ENCODE peak calls at places on chromosomes 11 and 22, in four cellular contexts. F is spleen, B is left lung, A is lower leg skin. Q is an unnamed sample.

GRCh38 chr11:109298865-109299264 is 123.1 kb upstream of the C11orf87 start:
- DNase-seq in A (no peak), B (no peak), F (no peak), Q (no peak)

GRCh38 chr11:47399860-47400812 is 8.3 kb upstream of the SLC39A13 start:
- DNase-seq in B (peak; percentile 85), F (peak; percentile 92), A (no peak), Q (no peak)

GRCh38 chr11:14373941-14374646 is 15.1 kb upstream of the RRAS2 start:
- DNase-seq in B (no peak), F (no peak), A (no peak), Q (peak; percentile 28)

GRCh38 chr11:26297179-26297970 is 34.6 kb upstream of the ANO3 start:
- DNase-seq in F (no peak), A (peak; percentile 22), B (no peak), Q (peak; percentile 70)

GRCh38 chr11:64222651-64223000 is 3.4 kb downstream of the TRPT1 start:
- DNase-seq in F (no peak), A (no peak), B (no peak), Q (no peak)

GRCh38 chr11:126433244-126433846 is 77.9 kb downstream of the ST3GAL4 start:
- DNase-seq in F (no peak), A (no peak), B (no peak), Q (no peak)

GRCh38 chr11:2766166-2766565 is 66.4 kb upstream of the KCNQ1OT1 start:
- DNase-seq in B (no peak), F (peak; percentile 23), A (peak; percentile 7), Q (no peak)

GRCh38 chr11:66228521-66228920 is 39.9 kb upstream of the RAB1B start:
- DNase-seq in A (no peak), F (no peak), B (no peak), Q (no peak)

GRCh38 chr11:6737872-6738466 is 33.8 kb downstream of the OR2AG2 start:
- DNase-seq in B (no peak), F (no peak), A (no peak), Q (peak; percentile 43)

GRCh38 chr11:131771471-131771870 is 401.1 kb downstream of the NTM start:
- DNase-seq in F (no peak), A (no peak), B (no peak), Q (no peak)
- H3K4me3 ChIP-seq in F (no peak overlapping the region), A (no peak overlapping the region), B (no peak overlapping the region), Q (no peak overlapping the region)

GRCh38 chr11:60977224-60977623 is 5.7 kb downstream of the CD6 start:
- DNase-seq in B (no peak), F (no peak), A (no peak), Q (no peak)

GRCh38 chr11:60974726-60975125 is 3.2 kb downstream of the CD6 start:
- DNase-seq in B (no peak), F (no peak), A (no peak), Q (no peak)

GRCh38 chr11:60981515-60981914 is 10.0 kb downstream of the CD6 start:
- DNase-seq in F (no peak), A (no peak), B (no peak), Q (no peak)

GRCh38 chr11:60982184-60982583 is 10.7 kb downstream of the CD6 start:
- DNase-seq in B (no peak), A (no peak), F (no peak), Q (no peak)

DNA sequence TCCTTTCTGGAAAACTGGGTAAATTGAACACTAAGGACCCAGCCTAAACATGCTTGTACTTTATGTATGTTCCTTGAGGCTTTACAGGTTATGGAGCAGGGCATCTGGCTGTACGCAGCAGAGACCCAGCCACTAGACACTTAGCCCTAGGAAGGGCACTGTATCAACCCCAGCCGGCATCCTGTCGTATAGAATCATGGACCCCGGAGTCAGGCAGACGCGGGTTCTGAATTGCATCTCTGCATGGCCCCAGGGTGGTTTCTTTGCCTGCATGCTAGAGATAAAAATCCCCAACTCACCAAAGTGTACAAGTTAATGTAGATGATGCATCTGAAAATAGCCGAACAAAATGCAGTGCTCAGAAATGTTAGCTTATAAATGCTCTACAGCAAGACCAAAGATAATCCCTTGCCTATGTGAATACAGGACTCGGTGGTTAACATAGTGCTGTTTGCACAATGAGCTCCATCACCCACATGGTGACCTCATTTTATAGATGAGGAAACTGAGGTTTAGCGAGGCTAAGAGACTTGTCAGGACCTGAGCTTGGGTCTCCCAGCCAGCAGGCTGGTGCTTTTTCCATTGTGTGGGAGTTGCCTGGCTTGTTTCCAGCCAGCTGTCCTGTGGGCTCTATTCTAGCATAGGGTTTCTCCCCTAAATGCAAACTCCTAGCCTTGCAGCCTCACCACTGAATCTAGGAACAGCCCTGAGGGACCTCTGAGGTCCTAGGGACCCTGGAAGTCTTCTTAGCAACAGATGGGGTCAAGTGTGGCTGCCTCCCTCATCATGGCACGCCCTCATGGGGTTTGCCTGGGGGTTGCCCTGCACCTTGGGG is 7.3 kb downstream of the CD6 start:
- DNase-seq in F (no peak), B (no peak), A (no peak), Q (no peak)
- H3K4me3 ChIP-seq in F (no peak overlapping the region), B (no peak overlapping the region), A (no peak overlapping the region), Q (no peak overlapping the region)

DNA sequence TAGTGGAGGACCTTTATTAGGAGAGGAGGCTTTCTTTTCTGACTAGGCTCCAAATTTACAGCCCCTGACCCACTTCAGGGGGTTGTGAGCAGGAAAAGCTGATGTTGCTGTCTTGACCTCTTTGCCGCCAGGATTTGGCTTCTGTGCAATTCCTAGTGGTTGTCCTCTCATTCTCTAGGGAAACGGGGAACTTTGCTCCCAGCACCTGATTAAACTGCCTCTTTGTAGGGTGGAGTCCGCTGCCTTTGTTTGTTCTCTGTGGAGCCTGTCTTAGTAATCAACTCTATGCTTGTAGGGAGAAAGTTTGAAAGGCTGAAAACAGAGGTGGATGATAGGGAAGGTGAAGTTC is 16.3 kb downstream of the CTNND1 start:
- DNase-seq in B (no peak), F (no peak), A (no peak), Q (no peak)
- H3K4me3 ChIP-seq in B (no peak overlapping the region), F (no peak overlapping the region), A (no peak overlapping the region), Q (peak overlapping the region; percentile 26)

DNA sequence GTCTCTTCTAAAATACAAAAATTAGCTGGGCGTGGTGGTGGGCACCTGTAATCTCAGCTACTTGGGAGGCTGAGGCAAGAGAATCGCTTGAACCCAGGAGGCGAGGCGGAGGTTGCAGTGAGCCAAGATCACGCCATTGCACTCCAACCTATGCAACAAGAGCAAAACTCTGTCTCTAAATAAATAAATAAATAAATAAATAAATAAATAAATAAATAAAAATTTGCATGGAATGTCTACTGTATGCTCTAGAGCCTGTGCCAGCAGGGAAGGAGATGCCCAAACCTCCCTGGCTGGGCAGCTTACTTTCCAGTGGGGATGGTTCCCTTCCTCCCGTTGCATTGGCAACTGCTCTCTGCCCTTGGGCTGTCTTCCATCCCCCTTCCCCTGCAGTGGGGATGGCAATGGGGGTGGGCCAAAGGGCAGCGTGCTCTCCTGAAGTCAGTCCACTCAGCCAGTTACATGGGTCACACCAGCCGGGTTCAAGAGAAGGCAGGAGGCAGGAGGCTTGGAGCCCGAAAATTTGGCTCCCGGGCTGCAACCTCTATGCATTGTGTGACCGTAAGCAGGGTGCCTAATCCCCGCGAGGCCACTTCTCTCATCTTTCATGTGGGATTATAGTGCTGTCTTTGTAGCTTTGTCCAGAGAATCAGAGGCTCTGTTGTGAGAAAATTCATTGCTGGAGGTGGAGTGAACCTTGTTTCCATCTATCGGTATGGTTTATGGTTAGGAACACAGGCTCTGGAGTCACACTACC is 1.4 kb upstream of the LRRC10B start:
- DNase-seq in A (no peak), F (no peak), B (no peak), Q (no peak)
- H3K4me3 ChIP-seq in A (no peak overlapping the region), F (no peak overlapping the region), B (no peak overlapping the region), Q (no peak overlapping the region)

GRCh38 chr22:27935897-27936296 is 16.8 kb upstream of the PITPNB start:
- DNase-seq in B (no peak), F (no peak), A (no peak), Q (no peak)

GRCh38 chr22:27937453-27937852 is 18.4 kb upstream of the PITPNB start:
- DNase-seq in A (no peak), B (no peak), F (no peak), Q (no peak)

GRCh38 chr22:27930246-27931060 is 11.4 kb upstream of the PITPNB start:
- DNase-seq in A (no peak), F (no peak), B (no peak), Q (no peak)

GRCh38 chr22:27934069-27934468 is 15.0 kb upstream of the PITPNB start:
- DNase-seq in A (no peak), B (no peak), F (no peak), Q (no peak)

DNA sequence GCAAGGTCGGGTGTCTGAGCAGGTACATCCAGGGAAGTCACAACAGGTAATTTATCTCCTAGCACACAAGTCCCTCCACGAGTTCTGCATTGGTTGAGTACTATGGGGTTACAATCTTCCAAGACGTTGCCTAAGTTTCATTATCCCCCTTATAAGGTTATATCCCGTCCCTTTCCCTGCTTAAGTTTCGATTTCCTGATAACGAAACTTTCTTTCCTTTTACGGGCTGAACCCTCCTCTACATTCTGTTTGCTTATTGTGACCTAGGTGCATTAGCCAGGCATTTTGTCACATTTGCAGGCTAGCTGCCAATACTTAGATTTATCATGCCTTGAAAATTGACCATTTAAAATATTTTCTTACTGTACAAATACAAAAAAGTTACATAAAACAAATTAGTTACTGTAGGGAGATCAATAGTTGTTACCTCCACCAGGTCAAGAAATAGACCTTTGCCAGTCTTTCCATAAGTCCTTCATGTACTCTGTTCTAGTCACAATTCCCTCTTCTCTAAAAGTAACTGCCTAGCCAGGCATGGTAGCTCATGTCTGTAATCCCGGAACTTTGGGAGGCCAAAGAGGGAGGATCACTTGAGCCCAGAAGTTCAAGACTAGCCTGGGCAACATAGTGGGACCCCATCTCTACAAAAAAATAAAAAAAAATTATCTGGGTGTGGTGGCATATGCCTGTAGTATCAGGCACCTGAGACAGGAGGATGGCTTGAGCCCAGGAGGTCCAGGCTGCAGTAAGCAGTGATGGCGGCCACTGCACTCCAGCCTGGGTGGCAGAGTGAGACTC is 14.3 kb upstream of the PITPNB start:
- DNase-seq in F (no peak), B (no peak), A (no peak), Q (no peak)
- H3K4me3 ChIP-seq in F (no peak overlapping the region), B (no peak overlapping the region), A (no peak overlapping the region), Q (no peak overlapping the region)

GRCh38 chr11:111376453-111376871 is 2.6 kb downstream of the POU2AF1 start:
- DNase-seq in F (no peak), B (no peak), A (no peak), Q (no peak)
- H3K4me3 ChIP-seq in F (no peak overlapping the region), B (no peak overlapping the region), A (no peak overlapping the region), Q (no peak overlapping the region)

GRCh38 chr11:112785717-112786116 is 175.5 kb upstream of the NCAM1 start:
- DNase-seq in B (no peak), A (peak; percentile 38), F (no peak), Q (peak; percentile 44)
- H3K4me3 ChIP-seq in B (no peak overlapping the region), A (no peak overlapping the region), F (no peak overlapping the region), Q (no peak overlapping the region)

GRCh38 chr22:18110194-18110943 is at the start of gene TUBA8:
- DNase-seq in A (peak; percentile 31), F (peak; percentile 77), B (no peak), Q (no peak)
- H3K4me3 ChIP-seq in A (peak within 1 kb of the TSS; percentile 22), F (peak within 1 kb of the TSS; percentile 35), B (peak within 1 kb of the TSS; percentile 30), Q (peak within 1 kb of the TSS; percentile 60)

GRCh38 chr11:134254433-134254832 is 1.1 kb downstream of the ACAD8 start:
- DNase-seq in F (no peak), B (no peak), A (no peak), Q (no peak)
- H3K4me3 ChIP-seq in F (no peak overlapping the region), B (peak overlapping the region; percentile 90), A (no peak overlapping the region), Q (peak overlapping the region; percentile 87)